ENCODE peak calls at places on chromosomes 2 and 18, in nine cellular contexts. H is mammary epithelial cell; M is tibial artery; K is mesendoderm; N is HepG2; Y is CD4-positive, alpha-beta T cell; F is stomach; R is CD4-positive, alpha-beta memory T cell; O is psoas muscle. G is an unnamed sample.

GRCh38 chr2:41994661-41995060 is 53.2 kb upstream of the PKDCC start:
- DNase-seq in K (no peak), R (no peak), F (no peak), H (no peak), N (no peak), O (no peak), M (peak; percentile 29), Y (no peak), G (no peak)

GRCh38 chr2:39568561-39569006 is 97.1 kb upstream of the TMEM178A start:
- DNase-seq in M (no peak), K (no peak), N (peak; percentile 56), Y (no peak), O (no peak), R (no peak), H (peak; percentile 48), F (no peak), G (no peak)

GRCh38 chr2:72236445-72237067 is 88.9 kb upstream of the CYP26B1 start:
- DNase-seq in R (no peak), M (no peak), F (no peak), K (peak; percentile 76), H (peak; percentile 82), Y (no peak), N (no peak), O (no peak), G (no peak)

GRCh38 chr2:172305066-172305465 is 122.3 kb upstream of the ITGA6 start:
- DNase-seq in O (no peak), Y (no peak), H (no peak), K (no peak), M (no peak), F (no peak), N (no peak), R (no peak), G (no peak)

GRCh38 chr2:47339745-47340541 is 63.0 kb upstream of the MSH2 start:
- DNase-seq in K (peak; percentile 58), Y (no peak), F (peak; percentile 35), R (no peak), O (no peak), N (peak; percentile 58), M (no peak), H (peak; percentile 96), G (no peak)

GRCh38 chr2:239312741-239313246 is 88.0 kb downstream of the HDAC4 start:
- DNase-seq in K (no peak), N (no peak), Y (peak; percentile 30), F (peak; percentile 21), M (peak; percentile 63), R (no peak), O (peak; percentile 62), H (no peak), G (no peak)

GRCh38 chr2:223980397-223980735 is 23.1 kb downstream of the MRPL44 start:
- DNase-seq in F (no peak), M (no peak), Y (no peak), N (no peak), R (no peak), K (no peak), H (no peak), O (no peak), G (no peak)

GRCh38 chr2:227615181-227615580 is 541 bp upstream of the SCYGR3 start:
- DNase-seq in H (no peak), M (no peak), K (no peak), N (peak; percentile 29), O (no peak), Y (no peak), R (no peak), F (no peak), G (no peak)

GRCh38 chr18:63177259-63177658 is 142.3 kb downstream of the BCL2 start:
- DNase-seq in K (no peak), M (no peak), Y (no peak), F (no peak), N (no peak), R (no peak), O (no peak), H (no peak), G (no peak)

GRCh38 chr2:133591164-133591563 is 22.9 kb upstream of the NCKAP5 start:
- DNase-seq in O (peak; percentile 27), K (no peak), H (no peak), Y (no peak), R (no peak), M (peak; percentile 70), N (no peak), F (peak; percentile 42), G (no peak)

GRCh38 chr18:22999212-22999611 is 66.1 kb downstream of the RBBP8 start:
- DNase-seq in H (no peak), K (peak; percentile 66), F (no peak), M (no peak), Y (no peak), O (no peak), R (no peak), N (no peak), G (no peak)

GRCh38 chr2:184877909-184878308 is 279.6 kb downstream of the ZNF804A start:
- DNase-seq in H (no peak), K (no peak), N (no peak), M (no peak), R (no peak), O (no peak), F (no peak), Y (no peak), G (no peak)

GRCh38 chr2:202278944-202279343 is 13.4 kb downstream of the NOP58 start:
- DNase-seq in F (no peak), N (peak; percentile 48), O (no peak), H (peak; percentile 41), Y (no peak), K (peak; percentile 59), M (no peak), R (no peak), G (no peak)

GRCh38 chr2:84888401-84889276 is 7.8 kb upstream of the TRABD2A start:
- DNase-seq in N (no peak), H (peak; percentile 65), F (no peak), K (no peak), O (no peak), Y (peak; percentile 52), R (peak; percentile 66), M (no peak), G (peak; percentile 16)

GRCh38 chr2:25506226-25506625 is 164.5 kb upstream of the DNMT3A start:
- DNase-seq in K (no peak), H (no peak), Y (no peak), F (no peak), M (no peak), R (no peak), O (no peak), N (no peak), G (no peak)

GRCh38 chr2:71348302-71348701 is 16.7 kb downstream of the ZNF638 start:
- DNase-seq in R (no peak), Y (no peak), N (peak; percentile 16), H (peak; percentile 10), O (no peak), K (peak; percentile 32), F (no peak), M (no peak), G (no peak)

GRCh38 chr2:237662671-237663093 is 35.3 kb downstream of the LRRFIP1 start:
- DNase-seq in N (peak; percentile 71), R (peak; percentile 74), K (peak; percentile 99), M (peak; percentile 96), O (peak; percentile 90), F (peak; percentile 96), Y (no peak), H (peak; percentile 94), G (peak; percentile 13)

GRCh38 chr2:42791606-42792005 is 777 bp downstream of the HAAO start:
- DNase-seq in N (no peak), M (no peak), Y (no peak), R (no peak), F (no peak), H (no peak), O (no peak), K (no peak), G (no peak)

GRCh38 chr2:99748344-99748743 is 258.5 kb upstream of the REV1 start:
- DNase-seq in K (peak; percentile 84), Y (no peak), O (no peak), N (no peak), R (no peak), F (no peak), H (no peak), M (no peak), G (no peak)

GRCh38 chr2:16666453-16666801 is 793 bp upstream of the CYRIA start:
- DNase-seq in M (no peak), H (no peak), Y (no peak), F (no peak), N (no peak), R (no peak), O (peak; percentile 34), K (peak; percentile 43), G (no peak)

GRCh38 chr2:126776255-126776654 is 120.3 kb downstream of the GYPC start:
- DNase-seq in K (no peak), R (no peak), O (no peak), M (peak; percentile 65), H (no peak), N (no peak), F (no peak), Y (peak; percentile 33), G (no peak)
- H3K27ac ChIP-seq in K (no peak overlapping the region), R (no peak overlapping the region), O (no peak overlapping the region), M (peak overlapping the region; percentile 67), H (no peak overlapping the region), N (no peak overlapping the region), F (no peak overlapping the region), Y (no peak overlapping the region), G (no peak overlapping the region)

DNA sequence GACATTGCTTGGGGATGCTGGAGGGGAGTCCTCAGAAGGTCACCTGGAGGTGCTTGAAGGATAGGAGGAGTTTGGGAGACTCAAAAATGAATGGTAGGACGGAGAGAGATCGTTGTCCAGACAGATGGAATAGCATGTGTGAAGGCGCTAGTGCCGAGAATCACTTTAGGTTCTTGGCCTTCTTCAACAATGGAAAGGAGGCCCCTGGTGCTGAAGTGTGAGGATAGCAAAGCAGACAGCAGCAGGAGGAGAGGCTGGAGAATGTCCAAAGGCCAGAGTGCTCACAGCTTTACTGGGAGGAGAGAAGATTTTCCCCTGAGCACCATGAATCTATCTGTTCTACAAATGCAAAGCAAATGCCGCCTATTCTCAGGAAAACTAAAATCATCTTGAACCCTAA is 456.3 kb downstream of the LPIN1 start:
- DNase-seq in N (no peak), O (no peak), R (no peak), F (no peak), K (peak; percentile 17), H (no peak), Y (no peak), M (no peak), G (no peak)
- H3K27ac ChIP-seq in N (no peak overlapping the region), O (no peak overlapping the region), R (no peak overlapping the region), F (no peak overlapping the region), K (no peak overlapping the region), H (no peak overlapping the region), Y (no peak overlapping the region), M (no peak overlapping the region), G (no peak overlapping the region)

GRCh38 chr18:74933930-74934329 is 275.0 kb downstream of the PTGR3 start:
- DNase-seq in K (no peak), N (no peak), H (no peak), O (no peak), R (no peak), F (no peak), M (no peak), Y (no peak), G (no peak)
- H3K27ac ChIP-seq in K (no peak overlapping the region), N (no peak overlapping the region), H (no peak overlapping the region), O (no peak overlapping the region), R (no peak overlapping the region), F (no peak overlapping the region), M (no peak overlapping the region), Y (no peak overlapping the region), G (no peak overlapping the region)

DNA sequence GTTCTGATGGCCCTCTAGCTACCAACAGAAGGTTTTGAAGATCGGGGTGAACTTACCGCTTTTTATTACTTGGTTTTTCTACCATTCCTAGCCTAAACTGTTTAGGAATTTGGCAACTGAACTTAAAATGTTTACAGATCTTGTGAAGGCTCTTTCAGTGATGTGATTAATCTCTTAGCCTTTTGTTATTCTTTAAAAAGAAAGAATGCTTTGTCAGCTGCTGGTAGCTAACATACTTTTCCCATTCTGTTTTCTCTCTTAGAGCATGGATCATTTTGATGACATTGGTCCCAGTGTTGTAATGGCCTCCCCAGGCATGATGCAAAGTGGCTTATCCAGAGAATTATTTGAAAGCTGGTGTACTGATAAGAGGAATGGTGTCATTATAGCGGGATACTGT is 18.1 kb downstream of the CPSF3 start:
- DNase-seq in H (no peak), K (no peak), O (no peak), Y (no peak), R (no peak), N (no peak), M (no peak), F (no peak), G (no peak)
- H3K27ac ChIP-seq in H (no peak overlapping the region), K (no peak overlapping the region), O (no peak overlapping the region), Y (no peak overlapping the region), R (no peak overlapping the region), N (no peak overlapping the region), M (no peak overlapping the region), F (no peak overlapping the region), G (no peak overlapping the region)